ENCODE peak calls at places on chromosome 6, in six cellular contexts. P is PC-3, H is body of pancreas, R is OCI-LY7, M is cardiac muscle cell, V is right lobe of liver. G is an unnamed sample.

GRCh38 chr6:20569000-20569610 is 34.8 kb downstream of the CDKAL1 start:
- DNase-seq in P (peak; percentile 53), H (no peak), R (no peak), M (no peak), V (no peak), G (no peak)

GRCh38 chr6:105779113-105779512 is 307.0 kb upstream of the PRDM1 start:
- DNase-seq in P (no peak), H (no peak), R (no peak), M (no peak), V (no peak), G (no peak)

GRCh38 chr6:56647172-56647762 is 4.6 kb upstream of the DST start:
- DNase-seq in P (no peak), H (no peak), R (no peak), M (no peak), V (no peak), G (no peak)

GRCh38 chr6:34928695-34929094 is 39.6 kb downstream of the ANKS1A start:
- DNase-seq in P (no peak), H (no peak), R (no peak), M (no peak), V (no peak), G (no peak)

GRCh38 chr6:144768676-144769599 is 483.8 kb downstream of the UTRN start:
- DNase-seq in P (no peak), H (peak; percentile 31), R (no peak), M (no peak), V (no peak), G (no peak)

GRCh38 chr6:128635219-128635618 is 114.8 kb upstream of the PTPRK start:
- DNase-seq in P (no peak), H (no peak), R (no peak), M (no peak), V (no peak), G (no peak)

GRCh38 chr6:67629268-67629667 is 1005.8 kb upstream of the ADGRB3 start:
- DNase-seq in P (no peak), H (no peak), R (no peak), M (peak; percentile 80), V (no peak), G (no peak)

GRCh38 chr6:52503853-52504777 is 72.7 kb downstream of the TRAM2 start:
- DNase-seq in P (peak; percentile 99), H (peak; percentile 97), R (no peak), M (peak; percentile 71), V (peak; percentile 79), G (peak; percentile 92)

GRCh38 chr6:160974304-160974771 is 17.2 kb upstream of the MAP3K4 start:
- DNase-seq in P (no peak), H (peak; percentile 77), R (no peak), M (peak; percentile 95), V (no peak), G (peak; percentile 76)

GRCh38 chr6:5201271-5201670 is 59.5 kb downstream of the LYRM4 start:
- DNase-seq in P (no peak), H (no peak), R (no peak), M (no peak), V (no peak), G (no peak)

GRCh38 chr6:168035661-168036616 is 38.5 kb downstream of the KIF25 start:
- DNase-seq in P (peak; percentile 30), H (no peak), R (no peak), M (peak; percentile 70), V (no peak), G (no peak)

GRCh38 chr6:165940366-165940765 is 227.3 kb downstream of the TBXT start:
- DNase-seq in P (no peak), H (no peak), R (no peak), M (no peak), V (no peak), G (no peak)

GRCh38 chr6:83431545-83432165 is 804 bp upstream of the ME1 start:
- DNase-seq in P (peak; percentile 79), H (peak; percentile 46), R (no peak), M (no peak), V (peak; percentile 45), G (peak; percentile 25)

GRCh38 chr6:53524455-53524815 is 20.5 kb downstream of the GCLC start:
- DNase-seq in P (peak; percentile 73), H (no peak), R (no peak), M (peak; percentile 44), V (no peak), G (no peak)

GRCh38 chr6:21438237-21438985 is 155.1 kb upstream of the SOX4 start:
- DNase-seq in P (peak; percentile 63), H (no peak), R (peak; percentile 16), M (no peak), V (no peak), G (no peak)

GRCh38 chr6:68572525-68572924 is 62.6 kb upstream of the ADGRB3 start:
- DNase-seq in P (peak; percentile 64), H (peak; percentile 40), R (peak; percentile 60), M (peak; percentile 16), V (peak; percentile 49), G (no peak)

GRCh38 chr6:134446228-134446848 is 128.4 kb upstream of the SGK1 start:
- DNase-seq in P (no peak), H (no peak), R (peak; percentile 18), M (peak; percentile 59), V (no peak), G (no peak)

GRCh38 chr6:31870385-31870921 is 7.8 kb upstream of the NEU1 start:
- DNase-seq in P (no peak), H (no peak), R (no peak), M (no peak), V (no peak), G (no peak)

GRCh38 chr6:145028144-145028818 is 707.0 kb downstream of the EPM2A start:
- DNase-seq in P (peak; percentile 75), H (peak; percentile 28), R (peak; percentile 29), M (peak; percentile 38), V (no peak), G (no peak)

GRCh38 chr6:28940294-28940858 is 16.6 kb upstream of the TRIM27 start:
- DNase-seq in P (peak; percentile 71), H (peak; percentile 39), R (no peak), M (no peak), V (no peak), G (no peak)

GRCh38 chr6:158041788-158042187 is 60.1 kb downstream of the SYNJ2 start:
- DNase-seq in P (no peak), H (no peak), R (no peak), M (no peak), V (no peak), G (no peak)

GRCh38 chr6:105452924-105453756 is 50.3 kb upstream of the PREP start:
- DNase-seq in P (no peak), H (peak; percentile 12), R (peak; percentile 22), M (no peak), V (no peak), G (no peak)

DNA sequence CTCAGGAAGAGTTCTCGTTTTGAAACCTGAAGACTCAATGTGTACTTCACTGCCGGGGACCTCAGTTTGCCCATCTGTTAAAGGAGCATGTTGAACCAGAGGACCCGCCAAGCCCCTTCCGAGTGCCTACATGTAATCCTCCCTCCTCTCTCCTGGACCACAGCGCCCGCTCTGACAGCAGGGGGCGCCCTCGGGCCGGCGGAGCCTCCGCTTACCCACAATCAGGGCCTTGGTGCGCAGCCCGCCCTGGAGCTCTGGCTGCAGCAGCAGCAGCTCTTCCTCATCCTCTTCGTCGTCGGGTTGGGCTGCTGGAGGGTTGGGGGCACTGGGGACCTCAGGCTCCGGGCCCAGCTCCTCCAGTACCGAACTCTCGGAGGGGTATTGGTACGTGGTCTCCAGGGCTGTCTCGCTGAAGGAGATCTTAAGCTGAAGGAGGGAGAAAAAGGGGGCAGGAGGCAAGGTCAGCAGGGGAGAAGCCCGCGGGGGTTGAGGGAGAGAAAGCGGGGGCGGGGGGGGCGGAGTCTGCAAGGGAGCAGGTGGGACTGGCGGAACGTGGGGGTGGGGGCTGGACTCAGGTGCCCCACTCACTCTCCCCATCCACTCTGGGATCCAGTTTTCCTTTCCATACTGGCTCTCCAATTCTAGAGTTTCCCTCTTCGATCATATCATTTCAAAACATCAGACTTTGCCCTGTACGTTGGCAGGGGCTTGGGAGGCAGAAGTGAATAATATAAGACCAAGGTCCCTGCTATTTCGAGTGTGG is 6.3 kb upstream of the DHX16 start:
- DNase-seq in P (peak; percentile 76), H (peak; percentile 88), R (peak; percentile 89), M (peak; percentile 87), V (peak; percentile 92), G (peak; percentile 93)
- H3K4me3 ChIP-seq in P (peak overlapping the region; percentile 26), H (no peak overlapping the region), R (peak overlapping the region; percentile 95), M (no peak overlapping the region), V (peak overlapping the region; percentile 26), G (peak overlapping the region; percentile 85)

GRCh38 chr6:3820563-3820962 is 28.6 kb upstream of the FAM50B start:
- DNase-seq in P (no peak), H (no peak), R (no peak), M (no peak), V (no peak), G (peak; percentile 52)
- H3K4me1 ChIP-seq in P (peaks cover 59% of the 10 kb centered on the region), H (peaks cover 28% of the 10 kb centered on the region), R (no peaks in the 10 kb centered on the region), M (no peaks in the 10 kb centered on the region), V (no peaks in the 10 kb centered on the region), G (peaks cover 19% of the 10 kb centered on the region)

GRCh38 chr6:8020083-8020482 is 44.1 kb downstream of the BLOC1S5 start:
- DNase-seq in P (no peak), H (no peak), R (no peak), M (no peak), V (no peak), G (no peak)

GRCh38 chr6:8013763-8014162 is 50.4 kb downstream of the BLOC1S5 start:
- DNase-seq in P (no peak), H (no peak), R (no peak), M (no peak), V (no peak), G (no peak)

GRCh38 chr6:8017276-8017701 is 46.9 kb downstream of the BLOC1S5 start:
- DNase-seq in P (no peak), H (no peak), R (peak; percentile 45), M (no peak), V (no peak), G (no peak)

GRCh38 chr6:8017705-8018104 is 46.5 kb downstream of the BLOC1S5 start:
- DNase-seq in P (no peak), H (no peak), R (no peak), M (no peak), V (no peak), G (no peak)

DNA sequence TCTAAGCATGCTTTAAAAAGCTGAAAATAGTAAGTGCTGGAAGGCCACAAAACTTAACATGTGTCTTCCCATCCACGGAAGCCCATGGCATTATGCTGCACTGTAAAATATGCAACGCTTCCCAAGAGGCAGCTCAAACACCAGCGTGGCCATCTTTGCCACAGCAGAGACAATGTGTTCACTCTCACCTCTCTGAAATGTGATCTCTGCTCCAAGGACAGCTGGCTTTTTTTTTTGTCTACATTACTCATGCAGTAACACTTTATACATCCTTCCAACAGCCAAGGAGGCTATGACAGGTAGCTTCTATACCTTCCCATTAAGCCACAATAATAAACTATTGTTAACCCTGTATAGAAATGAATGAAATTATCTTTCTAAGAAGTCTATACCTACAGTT is 49.2 kb downstream of the BLOC1S5 start:
- DNase-seq in P (peak; percentile 7), H (no peak), R (no peak), M (no peak), V (no peak), G (no peak)
- H3K27ac ChIP-seq in P (no peak overlapping the region), H (no peak overlapping the region), R (no peak overlapping the region), M (peak overlapping the region; percentile 49), V (no peak overlapping the region), G (peak overlapping the region; percentile 38)

DNA sequence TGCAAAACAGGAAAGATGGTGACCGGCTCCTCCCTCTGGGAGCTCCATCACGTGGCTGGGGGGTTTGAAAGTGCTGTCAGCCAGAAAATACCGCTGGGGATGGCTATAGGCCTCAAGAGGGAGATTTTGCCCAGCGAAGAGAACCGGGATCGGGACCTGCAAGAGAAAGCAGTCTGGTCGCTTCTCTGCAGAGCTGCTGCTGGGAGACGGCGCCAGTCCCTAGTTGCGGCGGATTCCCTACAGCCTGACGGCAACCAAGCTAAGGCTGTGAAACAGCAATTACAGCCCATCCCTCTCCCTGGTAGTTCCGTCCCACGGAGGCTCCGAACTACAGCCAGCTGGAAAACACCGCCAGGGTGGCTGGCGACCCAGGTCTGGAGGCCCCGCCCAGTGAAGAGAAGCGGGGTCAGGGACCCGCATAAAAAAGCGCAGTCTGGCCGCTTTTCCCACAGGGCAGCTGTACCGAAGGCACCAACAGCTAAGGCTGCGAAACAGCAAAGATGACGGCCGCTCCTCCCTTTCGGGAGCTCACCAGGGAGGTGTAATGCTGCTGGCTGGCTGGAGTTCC is 238.1 kb upstream of the IRAK1BP1 start:
- DNase-seq in P (no peak), H (peak; percentile 20), R (no peak), M (peak; percentile 65), V (peak; percentile 35), G (no peak)
- H3K4me3 ChIP-seq in P (no peak overlapping the region), H (no peak overlapping the region), R (no peak overlapping the region), M (no peak overlapping the region), V (peak overlapping the region; percentile 9), G (peak overlapping the region; percentile 23)

G was measured in psoas muscle.